ENCODE peak calls at places on chromosome 22, in eight cellular contexts. R is endothelial cell, J is psoas muscle, Q is left ventricle myocardium inferior, D is HL-60, G is pancreas, S is thoracic aorta, W is nephron progenitor cell. N is an unnamed sample.

GRCh38 chr22:42745118-42745517 is 24.4 kb upstream of the A4GALT start:
- DNase-seq in R (no peak), J (no peak), Q (no peak), D (no peak), G (no peak), S (no peak), W (no peak), N (no peak)

GRCh38 chr22:26324150-26324549 is 104.9 kb upstream of the ASPHD2 start:
- DNase-seq in R (no peak), J (no peak), Q (no peak), D (no peak), G (no peak), S (no peak), W (no peak), N (no peak)

GRCh38 chr22:30144391-30144790 is 64.1 kb downstream of the HORMAD2 start:
- DNase-seq in R (no peak), J (no peak), Q (no peak), D (no peak), G (no peak), S (no peak), W (no peak), N (no peak)

GRCh38 chr22:38313384-38313955 is 3.8 kb downstream of the CSNK1E start:
- DNase-seq in R (no peak), J (peak), Q (peak), D (no peak), G (no peak), S (peak), W (no peak), N (no peak)

GRCh38 chr22:27637604-27638003 is 164.0 kb downstream of the MN1 start:
- DNase-seq in R (no peak), J (no peak), Q (no peak), D (no peak), G (no peak), S (no peak), W (no peak), N (no peak)

GRCh38 chr22:27336151-27337090 is 465.1 kb downstream of the MN1 start:
- DNase-seq in R (no peak), J (no peak), Q (no peak), D (no peak), G (no peak), S (no peak), W (no peak), N (no peak)

GRCh38 chr22:37107779-37108621 is 1.5 kb downstream of the TMPRSS6 start:
- DNase-seq in R (no peak), J (no peak), Q (no peak), D (no peak), G (no peak), S (no peak), W (no peak), N (no peak)

GRCh38 chr22:44245438-44245837 is 64.7 kb downstream of the PARVG start:
- DNase-seq in R (no peak), J (no peak), Q (peak), D (no peak), G (no peak), S (no peak), W (no peak), N (no peak)

GRCh38 chr22:26903030-26903856 is 245.9 kb downstream of the MIAT start:
- DNase-seq in R (peak), J (no peak), Q (no peak), D (no peak), G (no peak), S (no peak), W (peak), N (peak)

GRCh38 chr22:17164392-17165024 is 5.4 kb upstream of the HDHD5 start:
- DNase-seq in R (no peak), J (no peak), Q (no peak), D (no peak), G (no peak), S (no peak), W (no peak), N (no peak)
- TF ChIP-seq CTCF in R (peak), J (no peak), Q (no peak), D (no peak), G (no peak), S (no peak), W (peak), N (peak)

GRCh38 chr22:47512617-47513016 is 750.2 kb downstream of the TBC1D22A start:
- DNase-seq in R (no peak), J (no peak), Q (no peak), D (no peak), G (no peak), S (no peak), W (no peak), N (no peak)

GRCh38 chr22:47517062-47517461 is 754.6 kb downstream of the TBC1D22A start:
- DNase-seq in R (no peak), J (no peak), Q (no peak), D (no peak), G (no peak), S (no peak), W (no peak), N (no peak)

GRCh38 chr22:47515384-47516125 is 753.1 kb downstream of the TBC1D22A start:
- DNase-seq in R (no peak), J (no peak), Q (no peak), D (no peak), G (no peak), S (no peak), W (no peak), N (no peak)
- TF ChIP-seq CTCF in R (no peak), J (no peak), Q (no peak), D (no peak), G (no peak), S (no peak), W (no peak), N (no peak)

GRCh38 chr22:25062378-25063095 is 110.0 kb downstream of the KIAA1671 start:
- DNase-seq in R (no peak), J (peak), Q (no peak), D (no peak), G (no peak), S (no peak), W (no peak), N (no peak)

GRCh38 chr22:25059438-25059837 is 106.9 kb downstream of the KIAA1671 start:
- DNase-seq in R (no peak), J (no peak), Q (no peak), D (no peak), G (no peak), S (no peak), W (no peak), N (no peak)

GRCh38 chr22:25061605-25062377 is 109.3 kb downstream of the KIAA1671 start:
- DNase-seq in R (no peak), J (no peak), Q (no peak), D (no peak), G (no peak), S (no peak), W (no peak), N (no peak)

GRCh38 chr22:25061134-25061533 is 108.6 kb downstream of the KIAA1671 start:
- DNase-seq in R (no peak), J (no peak), Q (no peak), D (no peak), G (no peak), S (no peak), W (no peak), N (no peak)

DNA sequence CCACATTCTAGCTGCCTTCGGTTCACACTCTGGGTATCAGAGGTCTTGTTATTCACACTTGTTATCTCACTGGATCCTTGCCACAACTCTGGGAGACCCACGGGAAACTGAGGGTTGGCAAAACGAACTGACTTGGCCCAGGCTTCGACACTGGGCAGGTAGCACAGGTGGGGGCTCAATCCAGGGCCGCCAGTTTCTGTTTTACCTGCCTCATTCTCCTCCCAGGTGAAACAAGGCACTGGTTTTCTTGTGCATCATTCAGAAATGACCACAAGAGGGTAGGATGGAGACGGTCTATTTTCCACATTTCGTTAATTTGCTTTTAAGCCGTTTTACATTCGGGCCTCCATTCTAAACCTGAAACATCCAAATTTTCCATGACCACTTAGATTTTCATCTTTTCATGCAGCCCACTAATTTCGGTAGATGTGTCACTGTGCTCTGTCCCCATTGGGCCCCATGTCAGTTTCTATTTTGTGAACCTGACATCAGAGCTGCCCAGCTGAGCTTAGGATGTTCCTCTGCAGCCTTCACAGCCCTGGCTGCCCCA is 108.1 kb downstream of the KIAA1671 start:
- DNase-seq in R (no peak), J (no peak), Q (no peak), D (no peak), G (no peak), S (no peak), W (no peak), N (no peak)
- TF ChIP-seq CTCF in R (peak), J (peak), Q (peak), D (no peak), G (no peak), S (peak), W (peak), N (no peak)

GRCh38 chr22:31867386-31868153 is 76.8 kb upstream of the YWHAH start:
- DNase-seq in R (no peak), J (no peak), Q (no peak), D (no peak), G (no peak), S (no peak), W (no peak), N (no peak)

GRCh38 chr22:31874821-31875220 is 69.5 kb upstream of the YWHAH start:
- DNase-seq in R (no peak), J (no peak), Q (no peak), D (no peak), G (no peak), S (no peak), W (no peak), N (no peak)

GRCh38 chr22:31872209-31872608 is 72.1 kb upstream of the YWHAH start:
- DNase-seq in R (peak), J (no peak), Q (no peak), D (no peak), G (no peak), S (no peak), W (no peak), N (no peak)

GRCh38 chr22:31871475-31871874 is 72.9 kb upstream of the YWHAH start:
- DNase-seq in R (no peak), J (no peak), Q (no peak), D (no peak), G (no peak), S (no peak), W (no peak), N (no peak)

DNA sequence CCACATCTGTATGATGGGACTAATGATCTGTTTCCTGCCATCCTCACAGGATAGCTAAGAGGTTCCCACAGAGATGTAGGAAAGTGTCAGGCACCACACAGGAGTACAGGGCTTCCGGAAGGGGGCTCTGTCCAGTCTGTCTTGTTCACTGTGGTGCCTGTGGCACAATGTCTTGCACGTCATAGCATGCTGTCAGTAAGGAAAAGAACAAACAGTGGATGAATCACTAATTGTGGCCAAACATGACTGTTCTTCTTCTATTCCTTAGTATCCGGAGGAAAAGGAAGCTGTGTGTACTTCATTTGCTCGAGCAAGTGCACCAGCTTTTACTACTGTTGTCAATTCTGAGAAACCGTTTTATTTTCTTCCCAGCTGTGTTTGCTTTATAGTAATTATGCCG is 73.4 kb upstream of the YWHAH start:
- DNase-seq in R (no peak), J (no peak), Q (no peak), D (peak), G (no peak), S (no peak), W (no peak), N (no peak)
- TF ChIP-seq CTCF in R (no peak), J (no peak), Q (no peak), D (no peak), G (no peak), S (no peak), W (no peak), N (no peak)

N was measured in glutamatergic neuron.